ENCODE peak calls at places on chromosome 11, in four cellular contexts. M is effector memory CD8-positive, alpha-beta T cell; V is activated T-cell treated with anti-CD3 and anti-CD28 coated beads, Interleukin-2, amount 50 U/mL, for 72 hours; Z is activated CD4-positive, alpha-beta T cell treated with anti-CD3 and anti-CD28 coated beads for 4 hours. O is an unnamed sample.

GRCh38 chr11:1792461-1792860 is 28.7 kb upstream of the CTSD start:
- DNase-seq in V (no peak), M (no peak), Z (no peak), O (no peak)

GRCh38 chr11:102583437-102583836 is 41.7 kb downstream of the MMP20 start:
- DNase-seq in Z (no peak), V (no peak), M (no peak), O (no peak)

GRCh38 chr11:67613960-67614715 is 7.4 kb downstream of the NDUFV1 start:
- DNase-seq in M (peak), V (peak), Z (peak), O (peak)

GRCh38 chr11:2584434-2584811 is 115.4 kb downstream of the KCNQ1OT1 start:
- DNase-seq in M (no peak), Z (no peak), V (no peak), O (no peak)

GRCh38 chr11:130070109-130070828 is 575 bp downstream of the APLP2 start:
- DNase-seq in Z (peak), M (peak), V (peak), O (peak)

GRCh38 chr11:71252782-71253730 is 679 bp upstream of the SHANK2 start:
- DNase-seq in M (no peak), V (no peak), Z (no peak), O (no peak)

GRCh38 chr11:95072948-95073347 is 6.2 kb downstream of the SRSF8 start:
- DNase-seq in Z (no peak), M (no peak), V (no peak), O (no peak)

GRCh38 chr11:12271241-12271640 is 106.1 kb upstream of the PARVA start:
- DNase-seq in V (no peak), Z (no peak), M (no peak), O (no peak)

GRCh38 chr11:11311169-11311568 is 41.9 kb downstream of the CSNK2A3 start:
- DNase-seq in M (no peak), V (no peak), Z (no peak), O (peak)